ENCODE peak calls at places on chromosomes 6 and 20, in nine cellular contexts. One of them, this sample, is unnamed.

GRCh38 chr6:125858427-125859320 is 67.9 kb downstream of the NCOA7 start:
- DNase-seq in sigmoid colon: peak; percentile 67
- DNase-seq in tibial nerve: no peak
- DNase-seq in Panc1: peak; percentile 18
- DNase-seq in ovary: no peak
- DNase-seq in tibial artery: peak; percentile 36
- DNase-seq in dorsolateral prefrontal cortex: peak; percentile 60
- DNase-seq in HAP-1: no peak
- DNase-seq in mesendoderm: peak; percentile 95
- DNase-seq in this sample: peak; percentile 45

GRCh38 chr6:108746411-108746810 is 101.8 kb upstream of the ARMC2 start:
- DNase-seq in tibial nerve: no peak
- DNase-seq in Panc1: no peak
- DNase-seq in ovary: no peak
- DNase-seq in mesendoderm: no peak
- DNase-seq in dorsolateral prefrontal cortex: no peak
- DNase-seq in tibial artery: no peak
- DNase-seq in sigmoid colon: no peak
- DNase-seq in HAP-1: no peak
- DNase-seq in this sample: no peak

GRCh38 chr6:24778121-24778520 is 3.4 kb downstream of the GMNN start:
- DNase-seq in dorsolateral prefrontal cortex: no peak
- DNase-seq in sigmoid colon: no peak
- DNase-seq in HAP-1: peak; percentile 17
- DNase-seq in ovary: no peak
- DNase-seq in tibial artery: no peak
- DNase-seq in mesendoderm: no peak
- DNase-seq in tibial nerve: no peak
- DNase-seq in Panc1: no peak
- DNase-seq in this sample: no peak

GRCh38 chr6:166423781-166424180 is 41.0 kb upstream of the MPC1 start:
- DNase-seq in tibial nerve: no peak
- DNase-seq in dorsolateral prefrontal cortex: peak; percentile 66
- DNase-seq in ovary: no peak
- DNase-seq in sigmoid colon: no peak
- DNase-seq in HAP-1: no peak
- DNase-seq in Panc1: no peak
- DNase-seq in mesendoderm: no peak
- DNase-seq in tibial artery: no peak
- DNase-seq in this sample: no peak

GRCh38 chr6:76831299-76831698 is 632.0 kb downstream of the HTR1B start:
- DNase-seq in ovary: no peak
- DNase-seq in sigmoid colon: no peak
- DNase-seq in mesendoderm: no peak
- DNase-seq in tibial nerve: no peak
- DNase-seq in dorsolateral prefrontal cortex: no peak
- DNase-seq in Panc1: no peak
- DNase-seq in tibial artery: no peak
- DNase-seq in HAP-1: no peak
- DNase-seq in this sample: no peak

GRCh38 chr6:35468980-35469710 is 944 bp downstream of the RPL10A start:
- DNase-seq in tibial artery: peak; percentile 43
- DNase-seq in HAP-1: peak; percentile 37
- DNase-seq in dorsolateral prefrontal cortex: no peak
- DNase-seq in sigmoid colon: no peak
- DNase-seq in mesendoderm: no peak
- DNase-seq in Panc1: no peak
- DNase-seq in tibial nerve: no peak
- DNase-seq in ovary: peak; percentile 66
- DNase-seq in this sample: no peak

GRCh38 chr6:93087606-93088005 is 331.8 kb downstream of the EPHA7 start:
- DNase-seq in sigmoid colon: no peak
- DNase-seq in HAP-1: no peak
- DNase-seq in dorsolateral prefrontal cortex: no peak
- DNase-seq in tibial nerve: no peak
- DNase-seq in ovary: no peak
- DNase-seq in tibial artery: no peak
- DNase-seq in Panc1: no peak
- DNase-seq in mesendoderm: no peak
- DNase-seq in this sample: no peak

GRCh38 chr6:69179681-69180080 is 544.6 kb downstream of the ADGRB3 start:
- DNase-seq in sigmoid colon: no peak
- DNase-seq in mesendoderm: peak; percentile 85
- DNase-seq in tibial nerve: no peak
- DNase-seq in dorsolateral prefrontal cortex: no peak
- DNase-seq in ovary: no peak
- DNase-seq in Panc1: no peak
- DNase-seq in tibial artery: no peak
- DNase-seq in HAP-1: peak; percentile 7
- DNase-seq in this sample: no peak

GRCh38 chr20:61608275-61609085 is 356.4 kb downstream of the CDH4 start:
- DNase-seq in tibial nerve: no peak
- DNase-seq in sigmoid colon: no peak
- DNase-seq in Panc1: no peak
- DNase-seq in ovary: no peak
- DNase-seq in mesendoderm: peak; percentile 60
- DNase-seq in dorsolateral prefrontal cortex: no peak
- DNase-seq in tibial artery: no peak
- DNase-seq in HAP-1: peak; percentile 15
- DNase-seq in this sample: no peak

GRCh38 chr20:15220778-15221565 is 883.6 kb upstream of the FLRT3 start:
- DNase-seq in Panc1: no peak
- DNase-seq in sigmoid colon: no peak
- DNase-seq in ovary: no peak
- DNase-seq in dorsolateral prefrontal cortex: no peak
- DNase-seq in HAP-1: no peak
- DNase-seq in tibial nerve: no peak
- DNase-seq in tibial artery: no peak
- DNase-seq in mesendoderm: peak; percentile 15
- DNase-seq in this sample: no peak

GRCh38 chr20:15220009-15220656 is 882.7 kb upstream of the FLRT3 start:
- DNase-seq in dorsolateral prefrontal cortex: no peak
- DNase-seq in sigmoid colon: no peak
- DNase-seq in ovary: no peak
- DNase-seq in HAP-1: no peak
- DNase-seq in tibial artery: no peak
- DNase-seq in tibial nerve: no peak
- DNase-seq in Panc1: no peak
- DNase-seq in mesendoderm: no peak
- DNase-seq in this sample: no peak

GRCh38 chr20:15227102-15227501 is 889.7 kb upstream of the FLRT3 start:
- DNase-seq in sigmoid colon: no peak
- DNase-seq in Panc1: no peak
- DNase-seq in dorsolateral prefrontal cortex: no peak
- DNase-seq in tibial nerve: no peak
- DNase-seq in tibial artery: no peak
- DNase-seq in HAP-1: no peak
- DNase-seq in ovary: no peak
- DNase-seq in mesendoderm: no peak
- DNase-seq in this sample: no peak

GRCh38 chr20:15224199-15224598 is 886.8 kb upstream of the FLRT3 start:
- DNase-seq in ovary: no peak
- DNase-seq in HAP-1: no peak
- DNase-seq in tibial nerve: no peak
- DNase-seq in tibial artery: no peak
- DNase-seq in dorsolateral prefrontal cortex: no peak
- DNase-seq in sigmoid colon: no peak
- DNase-seq in Panc1: no peak
- DNase-seq in mesendoderm: no peak
- DNase-seq in this sample: no peak
- H3K27me3 ChIP-seq in ovary: no peaks in the 10 kb centered on the region
- H3K27me3 ChIP-seq in HAP-1: no peaks in the 10 kb centered on the region
- H3K27me3 ChIP-seq in tibial nerve: no peaks in the 10 kb centered on the region
- H3K27me3 ChIP-seq in tibial artery: no peaks in the 10 kb centered on the region
- H3K27me3 ChIP-seq in dorsolateral prefrontal cortex: no peaks in the 10 kb centered on the region
- H3K27me3 ChIP-seq in sigmoid colon: no peaks in the 10 kb centered on the region
- H3K27me3 ChIP-seq in Panc1: no peaks in the 10 kb centered on the region
- H3K27me3 ChIP-seq in mesendoderm: no peaks in the 10 kb centered on the region
- H3K27me3 ChIP-seq in this sample: no peaks in the 10 kb centered on the region

GRCh38 chr6:34143884-34144580 is 1.9 kb downstream of the GRM4 start:
- DNase-seq in tibial artery: no peak
- DNase-seq in dorsolateral prefrontal cortex: no peak
- DNase-seq in sigmoid colon: no peak
- DNase-seq in tibial nerve: no peak
- DNase-seq in HAP-1: peak; percentile 77
- DNase-seq in ovary: peak; percentile 43
- DNase-seq in Panc1: no peak
- DNase-seq in mesendoderm: peak; percentile 92
- DNase-seq in this sample: no peak

GRCh38 chr6:34140075-34140474 is 5.8 kb downstream of the GRM4 start:
- DNase-seq in mesendoderm: no peak
- DNase-seq in ovary: no peak
- DNase-seq in HAP-1: no peak
- DNase-seq in tibial nerve: no peak
- DNase-seq in Panc1: no peak
- DNase-seq in dorsolateral prefrontal cortex: no peak
- DNase-seq in sigmoid colon: no peak
- DNase-seq in tibial artery: no peak
- DNase-seq in this sample: no peak

GRCh38 chr6:34143196-34143883 is 2.5 kb downstream of the GRM4 start:
- DNase-seq in Panc1: no peak
- DNase-seq in tibial artery: no peak
- DNase-seq in ovary: no peak
- DNase-seq in sigmoid colon: no peak
- DNase-seq in mesendoderm: no peak
- DNase-seq in tibial nerve: no peak
- DNase-seq in dorsolateral prefrontal cortex: no peak
- DNase-seq in HAP-1: no peak
- DNase-seq in this sample: no peak

GRCh38 chr6:34142599-34142998 is 3.3 kb downstream of the GRM4 start:
- DNase-seq in ovary: no peak
- DNase-seq in sigmoid colon: no peak
- DNase-seq in dorsolateral prefrontal cortex: no peak
- DNase-seq in mesendoderm: peak; percentile 78
- DNase-seq in Panc1: no peak
- DNase-seq in tibial nerve: no peak
- DNase-seq in tibial artery: no peak
- DNase-seq in HAP-1: no peak
- DNase-seq in this sample: no peak

DNA sequence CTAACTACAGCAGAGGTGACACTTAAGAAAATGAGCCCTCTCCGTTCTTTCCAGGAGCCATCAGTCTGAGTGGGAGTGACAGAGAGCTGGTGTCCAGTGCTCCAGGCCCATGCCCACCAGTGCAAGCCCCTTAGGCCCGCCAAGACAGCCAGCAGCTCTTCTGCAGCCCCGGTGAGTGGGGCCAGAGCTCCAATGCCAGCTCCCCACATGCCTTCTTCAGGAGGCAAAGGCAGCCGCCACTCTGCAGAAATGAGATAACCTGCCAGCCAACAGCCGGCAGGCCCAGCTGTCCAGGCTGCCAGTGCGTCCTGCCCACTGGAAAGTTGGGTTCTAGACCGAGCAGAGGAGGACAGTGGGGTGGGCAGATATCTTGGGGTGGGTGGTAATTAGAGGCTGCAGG is 3.8 kb downstream of the GRM4 start:
- DNase-seq in tibial artery: no peak
- DNase-seq in sigmoid colon: no peak
- DNase-seq in mesendoderm: no peak
- DNase-seq in HAP-1: no peak
- DNase-seq in ovary: no peak
- DNase-seq in Panc1: no peak
- DNase-seq in dorsolateral prefrontal cortex: no peak
- DNase-seq in tibial nerve: no peak
- DNase-seq in this sample: no peak
- H3K27me3 ChIP-seq in tibial artery: no peaks in the 10 kb centered on the region
- H3K27me3 ChIP-seq in sigmoid colon: peaks cover 90% of the 10 kb centered on the region
- H3K27me3 ChIP-seq in mesendoderm: no peaks in the 10 kb centered on the region
- H3K27me3 ChIP-seq in HAP-1: peaks cover 39% of the 10 kb centered on the region
- H3K27me3 ChIP-seq in ovary: no peaks in the 10 kb centered on the region
- H3K27me3 ChIP-seq in Panc1: no peaks in the 10 kb centered on the region
- H3K27me3 ChIP-seq in dorsolateral prefrontal cortex: peaks cover 17% of the 10 kb centered on the region
- H3K27me3 ChIP-seq in tibial nerve: peaks cover 7% of the 10 kb centered on the region
- H3K27me3 ChIP-seq in this sample: peaks cover 79% of the 10 kb centered on the region

GRCh38 chr20:37396520-37397075 is 50.7 kb downstream of the SRC start:
- DNase-seq in dorsolateral prefrontal cortex: no peak
- DNase-seq in Panc1: no peak
- DNase-seq in sigmoid colon: no peak
- DNase-seq in mesendoderm: peak; percentile 97
- DNase-seq in tibial nerve: no peak
- DNase-seq in ovary: no peak
- DNase-seq in tibial artery: no peak
- DNase-seq in HAP-1: peak; percentile 79
- DNase-seq in this sample: no peak
- H3K27me3 ChIP-seq in dorsolateral prefrontal cortex: no peaks in the 10 kb centered on the region
- H3K27me3 ChIP-seq in Panc1: no peaks in the 10 kb centered on the region
- H3K27me3 ChIP-seq in sigmoid colon: no peaks in the 10 kb centered on the region
- H3K27me3 ChIP-seq in mesendoderm: no peaks in the 10 kb centered on the region
- H3K27me3 ChIP-seq in tibial nerve: no peaks in the 10 kb centered on the region
- H3K27me3 ChIP-seq in ovary: no peaks in the 10 kb centered on the region
- H3K27me3 ChIP-seq in tibial artery: no peaks in the 10 kb centered on the region
- H3K27me3 ChIP-seq in HAP-1: no peaks in the 10 kb centered on the region
- H3K27me3 ChIP-seq in this sample: no peaks in the 10 kb centered on the region

GRCh38 chr6:1313755-1314503 is 2.0 kb downstream of the FOXQ1 start:
- DNase-seq in dorsolateral prefrontal cortex: peak; percentile 46
- DNase-seq in tibial nerve: no peak
- DNase-seq in mesendoderm: peak; percentile 51
- DNase-seq in Panc1: no peak
- DNase-seq in HAP-1: peak; percentile 40
- DNase-seq in sigmoid colon: no peak
- DNase-seq in tibial artery: no peak
- DNase-seq in ovary: no peak
- DNase-seq in this sample: no peak

GRCh38 chr6:1313364-1313754 is 1.5 kb downstream of the FOXQ1 start:
- DNase-seq in sigmoid colon: no peak
- DNase-seq in Panc1: no peak
- DNase-seq in HAP-1: no peak
- DNase-seq in tibial nerve: no peak
- DNase-seq in mesendoderm: peak; percentile 27
- DNase-seq in ovary: no peak
- DNase-seq in dorsolateral prefrontal cortex: no peak
- DNase-seq in tibial artery: no peak
- DNase-seq in this sample: no peak

GRCh38 chr6:1315560-1316386 is 3.9 kb downstream of the FOXQ1 start:
- DNase-seq in sigmoid colon: no peak
- DNase-seq in tibial artery: no peak
- DNase-seq in dorsolateral prefrontal cortex: no peak
- DNase-seq in tibial nerve: no peak
- DNase-seq in HAP-1: no peak
- DNase-seq in Panc1: no peak
- DNase-seq in mesendoderm: no peak
- DNase-seq in ovary: no peak
- DNase-seq in this sample: no peak

GRCh38 chr6:1315201-1315559 is 3.3 kb downstream of the FOXQ1 start:
- DNase-seq in Panc1: no peak
- DNase-seq in tibial artery: no peak
- DNase-seq in mesendoderm: no peak
- DNase-seq in ovary: no peak
- DNase-seq in tibial nerve: no peak
- DNase-seq in sigmoid colon: no peak
- DNase-seq in dorsolateral prefrontal cortex: no peak
- DNase-seq in HAP-1: no peak
- DNase-seq in this sample: no peak

DNA sequence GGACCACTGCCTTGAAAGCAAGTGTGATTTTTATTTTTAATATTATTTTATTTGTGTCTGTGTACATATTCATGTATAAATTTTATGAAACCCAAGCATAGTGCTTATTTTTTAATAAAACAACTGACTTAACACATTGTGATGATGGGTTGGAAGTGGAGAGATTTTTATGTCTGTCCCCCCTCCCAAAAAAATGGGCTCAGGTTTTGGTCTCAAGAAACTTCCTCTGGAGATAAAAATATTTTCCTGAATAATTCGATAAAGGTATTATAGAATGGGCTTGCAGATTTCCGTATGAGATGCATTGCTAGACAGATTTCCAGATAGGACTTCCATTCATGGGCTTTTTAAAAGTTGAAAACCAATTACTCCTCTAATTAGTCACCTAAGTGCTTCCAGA is 2.7 kb downstream of the FOXQ1 start:
- DNase-seq in dorsolateral prefrontal cortex: no peak
- DNase-seq in mesendoderm: no peak
- DNase-seq in HAP-1: no peak
- DNase-seq in Panc1: no peak
- DNase-seq in tibial nerve: no peak
- DNase-seq in sigmoid colon: no peak
- DNase-seq in ovary: no peak
- DNase-seq in tibial artery: no peak
- DNase-seq in this sample: no peak
- H3K27me3 ChIP-seq in dorsolateral prefrontal cortex: peaks cover 60% of the 10 kb centered on the region
- H3K27me3 ChIP-seq in mesendoderm: peaks cover 43% of the 10 kb centered on the region
- H3K27me3 ChIP-seq in HAP-1: peaks cover 54% of the 10 kb centered on the region
- H3K27me3 ChIP-seq in Panc1: no peaks in the 10 kb centered on the region
- H3K27me3 ChIP-seq in tibial nerve: peaks cover 6% of the 10 kb centered on the region
- H3K27me3 ChIP-seq in sigmoid colon: peaks cover 50% of the 10 kb centered on the region
- H3K27me3 ChIP-seq in ovary: no peaks in the 10 kb centered on the region
- H3K27me3 ChIP-seq in tibial artery: peaks cover 2% of the 10 kb centered on the region
- H3K27me3 ChIP-seq in this sample: peaks cover 59% of the 10 kb centered on the region

This sample was measured in AG04450.